ENCODE peak calls at places on chromosomes 2 and 18, in four cellular contexts. One of them, this sample, is unnamed.
A peak's percentile ranks its signal among the peaks of the same experiment; 100 is the strongest.

GRCh38 chr2:144015655-144016245 is 504.2 kb downstream of the ZEB2 start:
- DNase-seq in endothelial cell of umbilical vein: no peak
- DNase-seq in upper lobe of left lung: no peak
- DNase-seq in gastrocnemius medialis: no peak
- DNase-seq in this sample: no peak

GRCh38 chr2:195535911-195536522 is 121.0 kb upstream of the SLC39A10 start:
- DNase-seq in upper lobe of left lung: no peak
- DNase-seq in gastrocnemius medialis: peak; percentile 28
- DNase-seq in endothelial cell of umbilical vein: no peak
- DNase-seq in this sample: peak; percentile 86

GRCh38 chr2:144545787-144546186 is 25.9 kb upstream of the ZEB2 start:
- DNase-seq in endothelial cell of umbilical vein: no peak
- DNase-seq in upper lobe of left lung: no peak
- DNase-seq in gastrocnemius medialis: no peak
- DNase-seq in this sample: no peak

GRCh38 chr2:140064241-140064640 is 1284.1 kb upstream of the NXPH2 start:
- DNase-seq in gastrocnemius medialis: no peak
- DNase-seq in endothelial cell of umbilical vein: no peak
- DNase-seq in upper lobe of left lung: no peak
- DNase-seq in this sample: no peak

GRCh38 chr2:40401896-40402295 is 50.0 kb downstream of the SLC8A1 start:
- DNase-seq in endothelial cell of umbilical vein: peak; percentile 67
- DNase-seq in gastrocnemius medialis: no peak
- DNase-seq in upper lobe of left lung: no peak
- DNase-seq in this sample: no peak

GRCh38 chr2:239830718-239831271 is 194.3 kb downstream of the NDUFA10 start:
- DNase-seq in endothelial cell of umbilical vein: peak; percentile 7
- DNase-seq in upper lobe of left lung: no peak
- DNase-seq in gastrocnemius medialis: no peak
- DNase-seq in this sample: peak; percentile 40

GRCh38 chr2:217599906-217600305 is 402.9 kb downstream of the TNS1 start:
- DNase-seq in endothelial cell of umbilical vein: no peak
- DNase-seq in gastrocnemius medialis: no peak
- DNase-seq in upper lobe of left lung: no peak
- DNase-seq in this sample: no peak

GRCh38 chr2:134491796-134492441 is 226.9 kb downstream of the TMEM163 start:
- DNase-seq in upper lobe of left lung: no peak
- DNase-seq in endothelial cell of umbilical vein: no peak
- DNase-seq in gastrocnemius medialis: no peak
- DNase-seq in this sample: no peak

GRCh38 chr18:61333746-61334490 is 688 bp downstream of the CDH20 start:
- DNase-seq in upper lobe of left lung: peak; percentile 77
- DNase-seq in endothelial cell of umbilical vein: no peak
- DNase-seq in gastrocnemius medialis: no peak
- DNase-seq in this sample: no peak

GRCh38 chr2:183070942-183071844 is 7.4 kb upstream of the DUSP19 start:
- DNase-seq in gastrocnemius medialis: no peak
- DNase-seq in upper lobe of left lung: peak; percentile 64
- DNase-seq in endothelial cell of umbilical vein: peak; percentile 61
- DNase-seq in this sample: peak; percentile 61

GRCh38 chr2:227406177-227407031 is 18.7 kb upstream of the SCYGR1 start:
- DNase-seq in endothelial cell of umbilical vein: peak; percentile 96
- DNase-seq in gastrocnemius medialis: peak; percentile 10
- DNase-seq in upper lobe of left lung: no peak
- DNase-seq in this sample: peak; percentile 80

GRCh38 chr2:238784671-238785527 is 63.0 kb upstream of the TWIST2 start:
- DNase-seq in gastrocnemius medialis: peak; percentile 47
- DNase-seq in endothelial cell of umbilical vein: peak; percentile 51
- DNase-seq in upper lobe of left lung: no peak
- DNase-seq in this sample: peak; percentile 81

GRCh38 chr18:10927290-10927979 is 221.9 kb downstream of the PIEZO2 start:
- DNase-seq in gastrocnemius medialis: no peak
- DNase-seq in endothelial cell of umbilical vein: peak; percentile 88
- DNase-seq in upper lobe of left lung: peak; percentile 24
- DNase-seq in this sample: no peak

DNA sequence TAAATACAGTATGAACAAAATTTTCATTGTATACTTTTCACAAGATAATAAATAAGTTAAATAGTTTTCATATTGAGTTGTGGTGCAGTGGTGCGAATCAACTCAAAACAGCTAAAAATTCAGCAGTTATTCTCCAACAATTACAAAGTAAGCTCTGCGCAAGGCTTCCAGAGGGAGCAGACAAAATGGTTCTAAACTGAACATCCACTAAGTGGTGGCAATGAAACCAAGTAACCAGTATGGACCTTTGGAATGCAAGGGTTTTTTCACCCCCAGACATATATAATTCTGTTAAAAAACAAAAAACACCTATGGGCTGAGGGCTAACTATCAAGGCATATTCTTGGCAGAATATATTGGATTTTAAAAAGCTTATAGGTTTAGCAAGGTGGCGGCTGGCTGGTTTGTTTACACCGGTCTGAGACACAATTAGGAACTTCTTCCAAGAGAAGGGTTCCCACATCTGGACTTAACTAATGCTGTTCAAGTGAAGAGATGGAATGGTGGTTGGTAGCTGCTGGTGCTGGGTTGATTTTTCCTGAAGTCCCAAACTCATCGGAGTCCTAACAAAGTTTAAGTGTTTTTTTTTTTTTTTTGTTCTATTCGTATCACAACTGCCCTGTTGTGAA is 2.9 kb downstream of the ZFP36L2 start:
- DNase-seq in gastrocnemius medialis: no peak
- DNase-seq in endothelial cell of umbilical vein: peak; percentile 45
- DNase-seq in upper lobe of left lung: no peak
- DNase-seq in this sample: no peak
- TF ChIP-seq POLR2A in gastrocnemius medialis: no peak
- TF ChIP-seq POLR2A in endothelial cell of umbilical vein: peak; percentile 26
- TF ChIP-seq POLR2A in upper lobe of left lung: no peak
- TF ChIP-seq POLR2A in this sample: peak; percentile 11

GRCh38 chr2:219247678-219248642 is 2.7 kb downstream of the STK16 start:
- DNase-seq in endothelial cell of umbilical vein: no peak
- DNase-seq in upper lobe of left lung: no peak
- DNase-seq in gastrocnemius medialis: no peak
- DNase-seq in this sample: no peak

GRCh38 chr2:219246559-219246958 is 1.3 kb downstream of the STK16 start:
- DNase-seq in upper lobe of left lung: no peak
- DNase-seq in endothelial cell of umbilical vein: no peak
- DNase-seq in gastrocnemius medialis: no peak
- DNase-seq in this sample: no peak

GRCh38 chr2:219250044-219250781 is 2.8 kb upstream of the TUBA4B start:
- DNase-seq in endothelial cell of umbilical vein: no peak
- DNase-seq in gastrocnemius medialis: no peak
- DNase-seq in upper lobe of left lung: peak; percentile 78
- DNase-seq in this sample: no peak

GRCh38 chr2:219249203-219249980 is 3.7 kb upstream of the TUBA4B start:
- DNase-seq in gastrocnemius medialis: peak; percentile 69
- DNase-seq in upper lobe of left lung: no peak
- DNase-seq in endothelial cell of umbilical vein: peak; percentile 85
- DNase-seq in this sample: peak; percentile 80

DNA sequence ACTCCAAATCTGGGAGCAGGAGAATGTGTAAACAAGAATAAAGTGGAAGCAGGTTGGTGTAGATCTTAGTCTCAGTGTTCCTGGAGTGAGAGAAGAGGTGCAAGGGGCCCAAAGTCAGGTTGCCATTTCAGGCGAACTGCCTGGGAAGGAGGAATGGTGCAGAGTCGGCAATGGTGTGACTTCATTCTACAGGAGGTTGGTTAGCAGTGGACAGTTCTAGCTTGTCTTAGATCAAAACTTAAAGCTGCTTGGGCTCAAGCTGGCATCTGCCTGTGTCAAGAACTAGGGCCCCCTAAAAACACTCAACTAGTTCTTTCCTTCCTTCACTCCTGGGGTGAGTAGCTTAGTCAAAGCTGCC is 3.5 kb downstream of the STK16 start:
- DNase-seq in gastrocnemius medialis: no peak
- DNase-seq in endothelial cell of umbilical vein: no peak
- DNase-seq in upper lobe of left lung: no peak
- DNase-seq in this sample: no peak
- TF ChIP-seq POLR2A in gastrocnemius medialis: no peak
- TF ChIP-seq POLR2A in endothelial cell of umbilical vein: no peak
- TF ChIP-seq POLR2A in upper lobe of left lung: no peak
- TF ChIP-seq POLR2A in this sample: no peak

GRCh38 chr2:36834721-36835120 is 131.6 kb downstream of the STRN start:
- DNase-seq in endothelial cell of umbilical vein: no peak
- DNase-seq in upper lobe of left lung: no peak
- DNase-seq in gastrocnemius medialis: no peak
- DNase-seq in this sample: no peak

GRCh38 chr2:36835125-36835524 is 131.2 kb downstream of the STRN start:
- DNase-seq in gastrocnemius medialis: no peak
- DNase-seq in endothelial cell of umbilical vein: peak; percentile 31
- DNase-seq in upper lobe of left lung: no peak
- DNase-seq in this sample: no peak

GRCh38 chr2:36834203-36834602 is 132.1 kb downstream of the STRN start:
- DNase-seq in gastrocnemius medialis: no peak
- DNase-seq in upper lobe of left lung: no peak
- DNase-seq in endothelial cell of umbilical vein: no peak
- DNase-seq in this sample: no peak

GRCh38 chr2:36839976-36840617 is 126.2 kb downstream of the STRN start:
- DNase-seq in endothelial cell of umbilical vein: no peak
- DNase-seq in upper lobe of left lung: no peak
- DNase-seq in gastrocnemius medialis: no peak
- DNase-seq in this sample: no peak
- TF ChIP-seq POLR2A in endothelial cell of umbilical vein: no peak
- TF ChIP-seq POLR2A in upper lobe of left lung: no peak
- TF ChIP-seq POLR2A in gastrocnemius medialis: no peak
- TF ChIP-seq POLR2A in this sample: no peak

GRCh38 chr18:14074187-14074586 is 58.0 kb downstream of the ZNF519 start:
- DNase-seq in upper lobe of left lung: no peak
- DNase-seq in endothelial cell of umbilical vein: no peak
- DNase-seq in gastrocnemius medialis: no peak
- DNase-seq in this sample: no peak

GRCh38 chr18:14075196-14075595 is 57.0 kb downstream of the ZNF519 start:
- DNase-seq in endothelial cell of umbilical vein: no peak
- DNase-seq in upper lobe of left lung: no peak
- DNase-seq in gastrocnemius medialis: no peak
- DNase-seq in this sample: no peak
- TF ChIP-seq POLR2A in endothelial cell of umbilical vein: no peak
- TF ChIP-seq POLR2A in upper lobe of left lung: no peak
- TF ChIP-seq POLR2A in gastrocnemius medialis: no peak
- TF ChIP-seq POLR2A in this sample: no peak

GRCh38 chr2:206086683-206087350 is 843 bp upstream of the INO80D start:
- DNase-seq in upper lobe of left lung: no peak
- DNase-seq in gastrocnemius medialis: no peak
- DNase-seq in endothelial cell of umbilical vein: peak; percentile 60
- DNase-seq in this sample: no peak
- TF ChIP-seq POLR2A in upper lobe of left lung: no peak
- TF ChIP-seq POLR2A in gastrocnemius medialis: no peak
- TF ChIP-seq POLR2A in endothelial cell of umbilical vein: no peak
- TF ChIP-seq POLR2A in this sample: no peak

DNA sequence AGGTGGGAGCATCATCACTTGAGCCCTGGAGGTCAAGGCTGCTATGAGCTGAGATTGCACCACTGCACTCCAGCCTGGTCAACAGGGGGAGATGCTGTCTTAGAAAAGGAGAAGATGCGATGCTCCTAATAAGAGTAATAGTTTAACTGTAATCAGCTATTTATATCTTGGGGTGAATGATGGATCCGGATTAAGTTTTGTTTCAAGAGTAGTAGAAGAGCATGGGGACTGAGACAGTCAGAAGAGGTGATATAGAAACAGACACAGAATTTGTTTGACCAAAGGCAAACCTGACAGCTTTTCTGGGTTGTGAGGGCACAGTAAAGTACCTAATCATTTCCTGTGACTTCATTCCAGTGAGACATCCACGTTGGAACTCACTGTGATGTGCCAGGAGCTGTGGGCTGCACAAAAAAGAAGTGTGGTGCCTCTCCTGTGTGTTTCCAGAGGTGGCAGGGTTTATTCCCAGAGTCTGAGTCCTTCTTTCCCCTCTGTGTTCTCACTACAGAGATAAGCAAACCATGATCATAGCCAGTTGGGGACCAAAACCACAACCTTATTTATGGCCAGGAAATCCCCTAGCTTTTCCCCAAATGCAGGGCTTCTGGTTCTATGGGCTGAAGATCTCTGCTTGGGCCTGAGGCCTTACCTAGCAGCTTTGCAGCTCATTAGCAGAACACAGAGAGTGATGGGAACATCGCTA is 113.7 kb downstream of the XRCC5 start:
- DNase-seq in endothelial cell of umbilical vein: peak; percentile 32
- DNase-seq in upper lobe of left lung: no peak
- DNase-seq in gastrocnemius medialis: no peak
- DNase-seq in this sample: no peak
- TF ChIP-seq POLR2A in endothelial cell of umbilical vein: no peak
- TF ChIP-seq POLR2A in upper lobe of left lung: no peak
- TF ChIP-seq POLR2A in gastrocnemius medialis: no peak
- TF ChIP-seq POLR2A in this sample: no peak

GRCh38 chr18:67359868-67360838 is 156.4 kb downstream of the DSEL start:
- DNase-seq in endothelial cell of umbilical vein: peak; percentile 97
- DNase-seq in gastrocnemius medialis: peak; percentile 53
- DNase-seq in upper lobe of left lung: no peak
- DNase-seq in this sample: no peak
- TF ChIP-seq POLR2A in endothelial cell of umbilical vein: no peak
- TF ChIP-seq POLR2A in gastrocnemius medialis: no peak
- TF ChIP-seq POLR2A in upper lobe of left lung: no peak
- TF ChIP-seq POLR2A in this sample: no peak